ENCODE peak calls at places on chromosomes 12 and 14, in seven cellular contexts. One of them, this sample, is unnamed.

GRCh38 chr12:71503579-71504470 is 64.2 kb downstream of the LGR5 start:
- DNase-seq in A549: no peak
- DNase-seq in Calu3: no peak
- DNase-seq in NCI-H69: peak
- DNase-seq in activated naive CD8-positive, alpha-beta T cell treated with anti-CD3 and anti-CD28 coated beads, Interleukin-2, amount 50 U/mL, for 24 hours: no peak
- DNase-seq in SHP77 treated with DMSO at 0.1 percent for 48 hours: no peak
- DNase-seq in NCI-H1417: peak
- DNase-seq in this sample: no peak

GRCh38 chr14:22598099-22598895 is at the start of gene ABHD4:
- DNase-seq in A549: peak
- DNase-seq in Calu3: peak
- DNase-seq in NCI-H69: peak
- DNase-seq in activated naive CD8-positive, alpha-beta T cell treated with anti-CD3 and anti-CD28 coated beads, Interleukin-2, amount 50 U/mL, for 24 hours: peak
- DNase-seq in SHP77 treated with DMSO at 0.1 percent for 48 hours: peak
- DNase-seq in NCI-H1417: peak
- DNase-seq in this sample: peak

GRCh38 chr14:93067088-93067487 is 48.6 kb downstream of the ITPK1 start:
- DNase-seq in A549: no peak
- DNase-seq in Calu3: no peak
- DNase-seq in NCI-H69: no peak
- DNase-seq in activated naive CD8-positive, alpha-beta T cell treated with anti-CD3 and anti-CD28 coated beads, Interleukin-2, amount 50 U/mL, for 24 hours: no peak
- DNase-seq in SHP77 treated with DMSO at 0.1 percent for 48 hours: no peak
- DNase-seq in NCI-H1417: no peak
- DNase-seq in this sample: no peak

GRCh38 chr12:95551913-95552516 is 739 bp upstream of the USP44 start:
- DNase-seq in A549: no peak
- DNase-seq in Calu3: no peak
- DNase-seq in NCI-H69: no peak
- DNase-seq in activated naive CD8-positive, alpha-beta T cell treated with anti-CD3 and anti-CD28 coated beads, Interleukin-2, amount 50 U/mL, for 24 hours: no peak
- DNase-seq in SHP77 treated with DMSO at 0.1 percent for 48 hours: no peak
- DNase-seq in NCI-H1417: no peak
- DNase-seq in this sample: no peak

GRCh38 chr14:76926521-76927251 is 100.5 kb downstream of the LRRC74A start:
- DNase-seq in A549: no peak
- DNase-seq in Calu3: no peak
- DNase-seq in NCI-H69: peak
- DNase-seq in activated naive CD8-positive, alpha-beta T cell treated with anti-CD3 and anti-CD28 coated beads, Interleukin-2, amount 50 U/mL, for 24 hours: peak
- DNase-seq in SHP77 treated with DMSO at 0.1 percent for 48 hours: no peak
- DNase-seq in NCI-H1417: peak
- DNase-seq in this sample: peak

GRCh38 chr14:65098586-65098985 is 3.7 kb downstream of the MAX start:
- DNase-seq in A549: no peak
- DNase-seq in Calu3: no peak
- DNase-seq in NCI-H69: no peak
- DNase-seq in activated naive CD8-positive, alpha-beta T cell treated with anti-CD3 and anti-CD28 coated beads, Interleukin-2, amount 50 U/mL, for 24 hours: no peak
- DNase-seq in SHP77 treated with DMSO at 0.1 percent for 48 hours: no peak
- DNase-seq in NCI-H1417: no peak
- DNase-seq in this sample: peak

GRCh38 chr12:49750027-49750977 is 8.9 kb downstream of the TMBIM6 start:
- DNase-seq in A549: no peak
- DNase-seq in Calu3: no peak
- DNase-seq in NCI-H69: peak
- DNase-seq in activated naive CD8-positive, alpha-beta T cell treated with anti-CD3 and anti-CD28 coated beads, Interleukin-2, amount 50 U/mL, for 24 hours: peak
- DNase-seq in SHP77 treated with DMSO at 0.1 percent for 48 hours: no peak
- DNase-seq in NCI-H1417: no peak
- DNase-seq in this sample: peak

GRCh38 chr12:112007945-112008344 is 5.0 kb downstream of the TMEM116 start:
- DNase-seq in A549: no peak
- DNase-seq in Calu3: no peak
- DNase-seq in NCI-H69: no peak
- DNase-seq in activated naive CD8-positive, alpha-beta T cell treated with anti-CD3 and anti-CD28 coated beads, Interleukin-2, amount 50 U/mL, for 24 hours: no peak
- DNase-seq in SHP77 treated with DMSO at 0.1 percent for 48 hours: no peak
- DNase-seq in NCI-H1417: no peak
- DNase-seq in this sample: no peak

GRCh38 chr14:77098470-77099353 is 654 bp downstream of the CIPC start:
- DNase-seq in A549: peak
- DNase-seq in Calu3: peak
- DNase-seq in NCI-H69: peak
- DNase-seq in activated naive CD8-positive, alpha-beta T cell treated with anti-CD3 and anti-CD28 coated beads, Interleukin-2, amount 50 U/mL, for 24 hours: peak
- DNase-seq in SHP77 treated with DMSO at 0.1 percent for 48 hours: no peak
- DNase-seq in NCI-H1417: no peak
- DNase-seq in this sample: no peak

GRCh38 chr14:57314690-57315089 is 45.9 kb downstream of the AP5M1 start:
- DNase-seq in A549: no peak
- DNase-seq in Calu3: no peak
- DNase-seq in NCI-H69: no peak
- DNase-seq in activated naive CD8-positive, alpha-beta T cell treated with anti-CD3 and anti-CD28 coated beads, Interleukin-2, amount 50 U/mL, for 24 hours: no peak
- DNase-seq in SHP77 treated with DMSO at 0.1 percent for 48 hours: no peak
- DNase-seq in NCI-H1417: no peak
- DNase-seq in this sample: no peak

GRCh38 chr14:49962616-49963015 is 69.7 kb downstream of the ARF6 start:
- DNase-seq in A549: no peak
- DNase-seq in Calu3: peak
- DNase-seq in NCI-H69: no peak
- DNase-seq in activated naive CD8-positive, alpha-beta T cell treated with anti-CD3 and anti-CD28 coated beads, Interleukin-2, amount 50 U/mL, for 24 hours: peak
- DNase-seq in SHP77 treated with DMSO at 0.1 percent for 48 hours: no peak
- DNase-seq in NCI-H1417: no peak
- DNase-seq in this sample: no peak

GRCh38 chr12:51846911-51847829 is 1.3 kb downstream of the FIGNL2 start:
- DNase-seq in A549: peak
- DNase-seq in Calu3: peak
- DNase-seq in NCI-H69: peak
- DNase-seq in activated naive CD8-positive, alpha-beta T cell treated with anti-CD3 and anti-CD28 coated beads, Interleukin-2, amount 50 U/mL, for 24 hours: peak
- DNase-seq in SHP77 treated with DMSO at 0.1 percent for 48 hours: no peak
- DNase-seq in NCI-H1417: no peak
- DNase-seq in this sample: peak

GRCh38 chr12:100146252-100146651 is 3.6 kb upstream of the BLTP3B start:
- DNase-seq in A549: no peak
- DNase-seq in Calu3: no peak
- DNase-seq in NCI-H69: no peak
- DNase-seq in activated naive CD8-positive, alpha-beta T cell treated with anti-CD3 and anti-CD28 coated beads, Interleukin-2, amount 50 U/mL, for 24 hours: no peak
- DNase-seq in SHP77 treated with DMSO at 0.1 percent for 48 hours: no peak
- DNase-seq in NCI-H1417: no peak
- DNase-seq in this sample: no peak

GRCh38 chr14:68676511-68676943 is 116.3 kb downstream of the ZFP36L1 start:
- DNase-seq in A549: no peak
- DNase-seq in Calu3: no peak
- DNase-seq in NCI-H69: peak
- DNase-seq in activated naive CD8-positive, alpha-beta T cell treated with anti-CD3 and anti-CD28 coated beads, Interleukin-2, amount 50 U/mL, for 24 hours: no peak
- DNase-seq in SHP77 treated with DMSO at 0.1 percent for 48 hours: no peak
- DNase-seq in NCI-H1417: peak
- DNase-seq in this sample: no peak

GRCh38 chr14:88613552-88614010 is 50.7 kb downstream of the ZC3H14 start:
- DNase-seq in A549: no peak
- DNase-seq in Calu3: peak
- DNase-seq in NCI-H69: peak
- DNase-seq in activated naive CD8-positive, alpha-beta T cell treated with anti-CD3 and anti-CD28 coated beads, Interleukin-2, amount 50 U/mL, for 24 hours: peak
- DNase-seq in SHP77 treated with DMSO at 0.1 percent for 48 hours: no peak
- DNase-seq in NCI-H1417: no peak
- DNase-seq in this sample: no peak

GRCh38 chr12:132103542-132104308 is 40.4 kb downstream of the DDX51 start:
- DNase-seq in A549: no peak
- DNase-seq in Calu3: no peak
- DNase-seq in NCI-H69: no peak
- DNase-seq in activated naive CD8-positive, alpha-beta T cell treated with anti-CD3 and anti-CD28 coated beads, Interleukin-2, amount 50 U/mL, for 24 hours: no peak
- DNase-seq in SHP77 treated with DMSO at 0.1 percent for 48 hours: no peak
- DNase-seq in NCI-H1417: no peak
- DNase-seq in this sample: no peak

GRCh38 chr12:68224613-68225285 is 861 bp downstream of the IL26 start:
- DNase-seq in A549: no peak
- DNase-seq in Calu3: no peak
- DNase-seq in NCI-H69: peak
- DNase-seq in activated naive CD8-positive, alpha-beta T cell treated with anti-CD3 and anti-CD28 coated beads, Interleukin-2, amount 50 U/mL, for 24 hours: no peak
- DNase-seq in SHP77 treated with DMSO at 0.1 percent for 48 hours: no peak
- DNase-seq in NCI-H1417: no peak
- DNase-seq in this sample: no peak

GRCh38 chr14:20418501-20418909 is 5.2 kb upstream of the TEP1 start:
- DNase-seq in A549: no peak
- DNase-seq in Calu3: peak
- DNase-seq in NCI-H69: no peak
- DNase-seq in activated naive CD8-positive, alpha-beta T cell treated with anti-CD3 and anti-CD28 coated beads, Interleukin-2, amount 50 U/mL, for 24 hours: no peak
- DNase-seq in SHP77 treated with DMSO at 0.1 percent for 48 hours: no peak
- DNase-seq in NCI-H1417: no peak
- DNase-seq in this sample: no peak

GRCh38 chr12:121536929-121537813 is 43.7 kb downstream of the KDM2B start:
- DNase-seq in A549: peak
- DNase-seq in Calu3: peak
- DNase-seq in NCI-H69: peak
- DNase-seq in activated naive CD8-positive, alpha-beta T cell treated with anti-CD3 and anti-CD28 coated beads, Interleukin-2, amount 50 U/mL, for 24 hours: peak
- DNase-seq in SHP77 treated with DMSO at 0.1 percent for 48 hours: no peak
- DNase-seq in NCI-H1417: peak
- DNase-seq in this sample: peak

GRCh38 chr12:59603735-59604134 is 7.9 kb downstream of the SLC16A7 start:
- DNase-seq in A549: no peak
- DNase-seq in Calu3: no peak
- DNase-seq in NCI-H69: no peak
- DNase-seq in activated naive CD8-positive, alpha-beta T cell treated with anti-CD3 and anti-CD28 coated beads, Interleukin-2, amount 50 U/mL, for 24 hours: no peak
- DNase-seq in SHP77 treated with DMSO at 0.1 percent for 48 hours: no peak
- DNase-seq in NCI-H1417: no peak
- DNase-seq in this sample: no peak

GRCh38 chr12:93518725-93519124 is 51.4 kb downstream of the MRPL42 start:
- DNase-seq in A549: no peak
- DNase-seq in Calu3: no peak
- DNase-seq in NCI-H69: no peak
- DNase-seq in activated naive CD8-positive, alpha-beta T cell treated with anti-CD3 and anti-CD28 coated beads, Interleukin-2, amount 50 U/mL, for 24 hours: no peak
- DNase-seq in SHP77 treated with DMSO at 0.1 percent for 48 hours: no peak
- DNase-seq in NCI-H1417: no peak
- DNase-seq in this sample: peak

GRCh38 chr14:74035556-74035955 is 16.4 kb downstream of the BBOF1 start:
- DNase-seq in A549: no peak
- DNase-seq in Calu3: no peak
- DNase-seq in NCI-H69: no peak
- DNase-seq in activated naive CD8-positive, alpha-beta T cell treated with anti-CD3 and anti-CD28 coated beads, Interleukin-2, amount 50 U/mL, for 24 hours: no peak
- DNase-seq in SHP77 treated with DMSO at 0.1 percent for 48 hours: no peak
- DNase-seq in NCI-H1417: no peak
- DNase-seq in this sample: no peak

GRCh38 chr12:106736051-106736957 is 38.2 kb upstream of the RIC8B start:
- DNase-seq in A549: no peak
- DNase-seq in Calu3: no peak
- DNase-seq in NCI-H69: peak
- DNase-seq in activated naive CD8-positive, alpha-beta T cell treated with anti-CD3 and anti-CD28 coated beads, Interleukin-2, amount 50 U/mL, for 24 hours: no peak
- DNase-seq in SHP77 treated with DMSO at 0.1 percent for 48 hours: no peak
- DNase-seq in NCI-H1417: peak
- DNase-seq in this sample: no peak

GRCh38 chr12:52082988-52083637 is 3.6 kb downstream of the SMIM41 start:
- DNase-seq in A549: peak
- DNase-seq in Calu3: peak
- DNase-seq in NCI-H69: peak
- DNase-seq in activated naive CD8-positive, alpha-beta T cell treated with anti-CD3 and anti-CD28 coated beads, Interleukin-2, amount 50 U/mL, for 24 hours: peak
- DNase-seq in SHP77 treated with DMSO at 0.1 percent for 48 hours: no peak
- DNase-seq in NCI-H1417: peak
- DNase-seq in this sample: peak

GRCh38 chr12:3533703-3534386 is 42.8 kb downstream of the PRMT8 start:
- DNase-seq in A549: no peak
- DNase-seq in Calu3: no peak
- DNase-seq in NCI-H69: peak
- DNase-seq in activated naive CD8-positive, alpha-beta T cell treated with anti-CD3 and anti-CD28 coated beads, Interleukin-2, amount 50 U/mL, for 24 hours: no peak
- DNase-seq in SHP77 treated with DMSO at 0.1 percent for 48 hours: peak
- DNase-seq in NCI-H1417: peak
- DNase-seq in this sample: peak

GRCh38 chr14:96497087-96497486 is 5.1 kb upstream of the PAPOLA start:
- DNase-seq in A549: no peak
- DNase-seq in Calu3: no peak
- DNase-seq in NCI-H69: no peak
- DNase-seq in activated naive CD8-positive, alpha-beta T cell treated with anti-CD3 and anti-CD28 coated beads, Interleukin-2, amount 50 U/mL, for 24 hours: no peak
- DNase-seq in SHP77 treated with DMSO at 0.1 percent for 48 hours: no peak
- DNase-seq in NCI-H1417: no peak
- DNase-seq in this sample: no peak

GRCh38 chr12:105888696-105889095 is 250.1 kb downstream of the NUAK1 start:
- DNase-seq in A549: no peak
- DNase-seq in Calu3: no peak
- DNase-seq in NCI-H69: no peak
- DNase-seq in activated naive CD8-positive, alpha-beta T cell treated with anti-CD3 and anti-CD28 coated beads, Interleukin-2, amount 50 U/mL, for 24 hours: no peak
- DNase-seq in SHP77 treated with DMSO at 0.1 percent for 48 hours: no peak
- DNase-seq in NCI-H1417: no peak
- DNase-seq in this sample: peak

GRCh38 chr12:54945082-54945481 is 39.5 kb downstream of the TESPA1 start:
- DNase-seq in A549: no peak
- DNase-seq in Calu3: no peak
- DNase-seq in NCI-H69: no peak
- DNase-seq in activated naive CD8-positive, alpha-beta T cell treated with anti-CD3 and anti-CD28 coated beads, Interleukin-2, amount 50 U/mL, for 24 hours: no peak
- DNase-seq in SHP77 treated with DMSO at 0.1 percent for 48 hours: no peak
- DNase-seq in NCI-H1417: no peak
- DNase-seq in this sample: no peak

GRCh38 chr14:30872602-30873001 is 1.8 kb upstream of the COCH start:
- DNase-seq in A549: no peak
- DNase-seq in Calu3: no peak
- DNase-seq in NCI-H69: peak
- DNase-seq in activated naive CD8-positive, alpha-beta T cell treated with anti-CD3 and anti-CD28 coated beads, Interleukin-2, amount 50 U/mL, for 24 hours: no peak
- DNase-seq in SHP77 treated with DMSO at 0.1 percent for 48 hours: no peak
- DNase-seq in NCI-H1417: no peak
- DNase-seq in this sample: no peak

GRCh38 chr12:68305278-68305677 is 26.9 kb downstream of the MDM1 start:
- DNase-seq in A549: no peak
- DNase-seq in Calu3: no peak
- DNase-seq in NCI-H69: no peak
- DNase-seq in activated naive CD8-positive, alpha-beta T cell treated with anti-CD3 and anti-CD28 coated beads, Interleukin-2, amount 50 U/mL, for 24 hours: no peak
- DNase-seq in SHP77 treated with DMSO at 0.1 percent for 48 hours: no peak
- DNase-seq in NCI-H1417: no peak
- DNase-seq in this sample: no peak

GRCh38 chr14:98711453-98711852 is 560.5 kb downstream of the BCL11B start:
- DNase-seq in A549: no peak
- DNase-seq in Calu3: no peak
- DNase-seq in NCI-H69: no peak
- DNase-seq in activated naive CD8-positive, alpha-beta T cell treated with anti-CD3 and anti-CD28 coated beads, Interleukin-2, amount 50 U/mL, for 24 hours: no peak
- DNase-seq in SHP77 treated with DMSO at 0.1 percent for 48 hours: no peak
- DNase-seq in NCI-H1417: no peak
- DNase-seq in this sample: no peak